ENCODE peak calls at places on chromosomes 2 and 18, in five cellular contexts. U is GM12865, J is AG10803, K is endothelial cell, F is fibroblast of the aortic adventitia. S is an unnamed sample.

GRCh38 chr2:177771191-177771590 is 301.4 kb downstream of the PDE11A start:
- DNase-seq in U (no peak), J (peak), K (no peak), F (no peak), S (no peak)

GRCh38 chr18:11320981-11321380 is 171.6 kb upstream of the PIEZO2 start:
- DNase-seq in U (peak), J (peak), K (no peak), F (peak), S (no peak)

GRCh38 chr2:117737846-117738245 is 76.6 kb upstream of the DDX18 start:
- DNase-seq in U (no peak), J (no peak), K (no peak), F (no peak), S (no peak)

GRCh38 chr2:155944209-155944608 is 388.3 kb downstream of the NR4A2 start:
- DNase-seq in U (no peak), J (no peak), K (no peak), F (no peak), S (no peak)

GRCh38 chr2:7899923-7900322 is 781.9 kb upstream of the ID2 start:
- DNase-seq in U (no peak), J (no peak), K (no peak), F (no peak), S (no peak)

GRCh38 chr2:133642831-133643230 is 74.6 kb upstream of the NCKAP5 start:
- DNase-seq in U (no peak), J (peak), K (no peak), F (peak), S (no peak)

GRCh38 chr2:230916218-230916617 is 8.8 kb downstream of the GPR55 start:
- DNase-seq in U (no peak), J (no peak), K (no peak), F (no peak), S (no peak)

GRCh38 chr2:167509585-167509984 is 621.3 kb downstream of the XIRP2 start:
- DNase-seq in U (no peak), J (peak), K (peak), F (peak), S (no peak)

GRCh38 chr2:73281244-73281643 is 3.0 kb downstream of the FBXO41 start:
- DNase-seq in U (no peak), J (no peak), K (no peak), F (no peak), S (no peak)

GRCh38 chr18:6718255-6718654 is 11.3 kb upstream of the ARHGAP28 start:
- DNase-seq in U (no peak), J (no peak), K (no peak), F (no peak), S (no peak)

GRCh38 chr2:192604295-192604694 is 409.6 kb upstream of the TMEFF2 start:
- DNase-seq in U (no peak), J (no peak), K (no peak), F (no peak), S (no peak)

GRCh38 chr18:45664824-45665763 is 49.8 kb downstream of the SLC14A2 start:
- DNase-seq in U (peak), J (peak), K (peak), F (peak), S (peak)

GRCh38 chr2:231258696-231259095 is 60.3 kb downstream of the ARMC9 start:
- DNase-seq in U (no peak), J (no peak), K (no peak), F (no peak), S (no peak)

GRCh38 chr18:3903341-3903740 is 453.4 kb downstream of the TGIF1 start:
- DNase-seq in U (no peak), J (peak), K (no peak), F (peak), S (no peak)

GRCh38 chr18:3901042-3901441 is 451.1 kb downstream of the TGIF1 start:
- DNase-seq in U (no peak), J (no peak), K (no peak), F (no peak), S (no peak)

GRCh38 chr18:3901811-3902210 is 451.8 kb downstream of the TGIF1 start:
- DNase-seq in U (no peak), J (no peak), K (no peak), F (no peak), S (no peak)

GRCh38 chr18:3906072-3906471 is 456.1 kb downstream of the TGIF1 start:
- DNase-seq in U (no peak), J (no peak), K (no peak), F (peak), S (no peak)

DNA sequence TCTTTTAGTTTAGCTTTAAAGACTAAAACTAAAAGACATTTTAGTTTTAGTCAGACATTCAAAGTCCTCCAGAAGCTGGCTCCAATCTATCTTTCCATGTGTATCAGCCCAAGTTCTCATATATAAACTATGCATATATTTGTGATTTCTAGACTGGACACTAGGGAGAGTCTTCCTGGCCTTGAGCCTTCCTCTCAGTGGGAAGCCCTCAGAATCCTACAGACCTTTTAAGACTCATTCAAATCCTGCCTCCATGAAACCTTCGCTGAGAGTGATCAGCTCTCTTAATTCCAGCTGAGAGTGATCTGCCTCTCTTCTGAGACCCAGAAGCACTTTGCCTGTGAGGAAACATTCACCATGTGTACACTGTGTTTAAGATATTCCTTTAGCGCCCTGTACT is 452.7 kb downstream of the TGIF1 start:
- DNase-seq in U (no peak), J (no peak), K (no peak), F (no peak), S (no peak)
- TF ChIP-seq CTCF in U (no peak), J (no peak), K (no peak), F (no peak), S (no peak)

GRCh38 chr2:69168950-69169695 is 156.1 kb downstream of the ANTXR1 start:
- DNase-seq in U (no peak), J (no peak), K (no peak), F (no peak), S (no peak)

GRCh38 chr2:69166812-69167468 is 154.0 kb downstream of the ANTXR1 start:
- DNase-seq in U (no peak), J (peak), K (no peak), F (no peak), S (no peak)

GRCh38 chr2:69168144-69168813 is 155.3 kb downstream of the ANTXR1 start:
- DNase-seq in U (no peak), J (no peak), K (no peak), F (no peak), S (no peak)

GRCh38 chr2:69166465-69166811 is 153.5 kb downstream of the ANTXR1 start:
- DNase-seq in U (no peak), J (no peak), K (no peak), F (no peak), S (no peak)

GRCh38 chr2:69167469-69167822 is 154.5 kb downstream of the ANTXR1 start:
- DNase-seq in U (no peak), J (peak), K (no peak), F (peak), S (no peak)
- TF ChIP-seq CTCF in U (no peak), J (peak), K (no peak), F (no peak), S (no peak)

DNA sequence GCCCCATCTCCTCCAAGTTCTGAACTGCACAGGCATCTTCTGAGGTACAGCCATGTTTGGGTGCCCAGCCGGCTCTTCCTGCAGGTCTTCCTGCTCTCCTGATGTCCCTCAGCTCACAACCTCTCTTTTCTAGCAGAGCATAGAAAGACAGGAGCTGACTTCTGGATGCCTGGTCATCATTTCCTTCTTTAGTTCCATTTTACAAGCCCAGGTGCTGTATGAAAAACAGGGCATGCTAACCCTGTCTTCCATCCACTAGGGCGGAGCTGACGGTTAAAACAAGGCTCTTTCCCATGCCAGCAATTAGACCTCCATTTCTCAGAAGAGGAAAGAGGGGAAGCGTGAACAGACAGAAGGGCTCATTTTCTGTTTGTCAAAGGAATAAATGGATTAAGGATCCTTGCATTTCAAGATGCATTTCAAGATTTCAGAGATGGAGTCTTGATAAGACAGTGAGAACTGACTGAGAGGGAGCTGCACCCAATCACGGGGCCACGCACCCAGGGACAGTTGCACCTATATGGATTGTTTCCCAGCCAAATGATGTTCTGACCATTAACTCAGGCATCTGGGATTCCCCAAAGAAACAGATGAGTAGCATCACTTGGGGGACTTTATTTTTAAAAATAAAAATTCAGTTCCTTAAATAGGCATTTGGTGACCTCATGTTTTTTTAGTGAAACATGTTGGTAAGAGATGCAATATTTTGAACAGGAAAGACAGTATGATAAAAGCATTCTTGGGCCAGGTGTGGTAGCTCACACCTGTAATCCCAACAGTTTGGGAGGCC is 45.8 kb upstream of the EML6 start:
- DNase-seq in U (peak), J (no peak), K (no peak), F (no peak), S (no peak)
- TF ChIP-seq CTCF in U (no peak), J (no peak), K (no peak), F (no peak), S (no peak)

GRCh38 chr2:235301202-235302076 is 192.4 kb upstream of the AGAP1 start:
- DNase-seq in U (no peak), J (no peak), K (no peak), F (no peak), S (no peak)

GRCh38 chr2:235295831-235296230 is 198.0 kb upstream of the AGAP1 start:
- DNase-seq in U (no peak), J (no peak), K (no peak), F (no peak), S (no peak)

GRCh38 chr2:235303499-235304291 is 190.1 kb upstream of the AGAP1 start:
- DNase-seq in U (no peak), J (no peak), K (no peak), F (no peak), S (no peak)

GRCh38 chr2:235302263-235302662 is 191.6 kb upstream of the AGAP1 start:
- DNase-seq in U (no peak), J (no peak), K (no peak), F (no peak), S (no peak)

GRCh38 chr2:235300368-235301201 is 193.3 kb upstream of the AGAP1 start:
- DNase-seq in U (no peak), J (peak), K (no peak), F (peak), S (no peak)
- TF ChIP-seq CTCF in U (no peak), J (no peak), K (no peak), F (no peak), S (no peak)

GRCh38 chr2:8956789-8957188 is 46.7 kb downstream of the MBOAT2 start:
- DNase-seq in U (no peak), J (no peak), K (no peak), F (no peak), S (no peak)
- TF ChIP-seq CTCF in U (no peak), J (peak), K (no peak), F (peak), S (no peak)

S was measured in GM13977.